ENCODE peak calls at places on chromosomes 13 and 19, in five cellular contexts. One of them, this sample, is unnamed.
A peak's percentile ranks its signal among the peaks of the same experiment; 100 is the strongest.

GRCh38 chr13:76622336-76623045 is 263.7 kb downstream of the KCTD12 start:
- DNase-seq in stimulated activated CD4-positive, alpha-beta T cell treated with anti-CD3 and anti-CD28 coated beads, Interleukin-4, amount 100 ng/mL, for 1 hour: no peak
- DNase-seq in activated T-cell treated with anti-CD3 and anti-CD28 coated beads for 48 hours: no peak
- DNase-seq in IMR-90: no peak
- DNase-seq in RPMI7951: peak; percentile 35
- DNase-seq in this sample: no peak

GRCh38 chr19:48455171-48455907 is at the start of gene KCNJ14:
- DNase-seq in IMR-90: no peak
- DNase-seq in activated T-cell treated with anti-CD3 and anti-CD28 coated beads for 48 hours: no peak
- DNase-seq in stimulated activated CD4-positive, alpha-beta T cell treated with anti-CD3 and anti-CD28 coated beads, Interleukin-4, amount 100 ng/mL, for 1 hour: no peak
- DNase-seq in RPMI7951: no peak
- DNase-seq in this sample: no peak

GRCh38 chr19:3480383-3481091 is at the start of gene SMIM24:
- DNase-seq in activated T-cell treated with anti-CD3 and anti-CD28 coated beads for 48 hours: no peak
- DNase-seq in stimulated activated CD4-positive, alpha-beta T cell treated with anti-CD3 and anti-CD28 coated beads, Interleukin-4, amount 100 ng/mL, for 1 hour: no peak
- DNase-seq in IMR-90: no peak
- DNase-seq in RPMI7951: no peak
- DNase-seq in this sample: no peak

GRCh38 chr19:43738780-43739211 is 16.0 kb downstream of the SMG9 start:
- DNase-seq in activated T-cell treated with anti-CD3 and anti-CD28 coated beads for 48 hours: no peak
- DNase-seq in RPMI7951: peak; percentile 72
- DNase-seq in IMR-90: no peak
- DNase-seq in stimulated activated CD4-positive, alpha-beta T cell treated with anti-CD3 and anti-CD28 coated beads, Interleukin-4, amount 100 ng/mL, for 1 hour: no peak
- DNase-seq in this sample: peak; percentile 68

GRCh38 chr19:56301152-56301551 is 13.5 kb downstream of the ZSCAN5A start:
- DNase-seq in IMR-90: no peak
- DNase-seq in RPMI7951: no peak
- DNase-seq in activated T-cell treated with anti-CD3 and anti-CD28 coated beads for 48 hours: no peak
- DNase-seq in stimulated activated CD4-positive, alpha-beta T cell treated with anti-CD3 and anti-CD28 coated beads, Interleukin-4, amount 100 ng/mL, for 1 hour: no peak
- DNase-seq in this sample: no peak

GRCh38 chr19:10095948-10096614 is 6.4 kb downstream of the ANGPTL6 start:
- DNase-seq in RPMI7951: peak; percentile 87
- DNase-seq in IMR-90: peak; percentile 89
- DNase-seq in activated T-cell treated with anti-CD3 and anti-CD28 coated beads for 48 hours: peak; percentile 93
- DNase-seq in stimulated activated CD4-positive, alpha-beta T cell treated with anti-CD3 and anti-CD28 coated beads, Interleukin-4, amount 100 ng/mL, for 1 hour: peak; percentile 87
- DNase-seq in this sample: peak; percentile 98

GRCh38 chr19:18392417-18392816 is 5.0 kb downstream of the LRRC25 start:
- DNase-seq in activated T-cell treated with anti-CD3 and anti-CD28 coated beads for 48 hours: no peak
- DNase-seq in IMR-90: no peak
- DNase-seq in RPMI7951: no peak
- DNase-seq in stimulated activated CD4-positive, alpha-beta T cell treated with anti-CD3 and anti-CD28 coated beads, Interleukin-4, amount 100 ng/mL, for 1 hour: no peak
- DNase-seq in this sample: no peak

GRCh38 chr19:3406571-3407111 is 40.3 kb downstream of the NFIC start:
- DNase-seq in activated T-cell treated with anti-CD3 and anti-CD28 coated beads for 48 hours: no peak
- DNase-seq in RPMI7951: no peak
- DNase-seq in IMR-90: no peak
- DNase-seq in stimulated activated CD4-positive, alpha-beta T cell treated with anti-CD3 and anti-CD28 coated beads, Interleukin-4, amount 100 ng/mL, for 1 hour: no peak
- DNase-seq in this sample: no peak

GRCh38 chr19:30555075-30555787 is 183.0 kb downstream of the ZNF536 start:
- DNase-seq in stimulated activated CD4-positive, alpha-beta T cell treated with anti-CD3 and anti-CD28 coated beads, Interleukin-4, amount 100 ng/mL, for 1 hour: no peak
- DNase-seq in RPMI7951: no peak
- DNase-seq in IMR-90: no peak
- DNase-seq in activated T-cell treated with anti-CD3 and anti-CD28 coated beads for 48 hours: no peak
- DNase-seq in this sample: no peak

GRCh38 chr13:71625183-71625582 is 241.8 kb downstream of the DACH1 start:
- DNase-seq in activated T-cell treated with anti-CD3 and anti-CD28 coated beads for 48 hours: no peak
- DNase-seq in RPMI7951: no peak
- DNase-seq in IMR-90: peak; percentile 12
- DNase-seq in stimulated activated CD4-positive, alpha-beta T cell treated with anti-CD3 and anti-CD28 coated beads, Interleukin-4, amount 100 ng/mL, for 1 hour: no peak
- DNase-seq in this sample: no peak

GRCh38 chr13:97944396-97945029 is 9.0 kb upstream of the IPO5 start:
- DNase-seq in IMR-90: peak; percentile 62
- DNase-seq in activated T-cell treated with anti-CD3 and anti-CD28 coated beads for 48 hours: no peak
- DNase-seq in stimulated activated CD4-positive, alpha-beta T cell treated with anti-CD3 and anti-CD28 coated beads, Interleukin-4, amount 100 ng/mL, for 1 hour: no peak
- DNase-seq in RPMI7951: peak; percentile 50
- DNase-seq in this sample: peak; percentile 27

GRCh38 chr13:93942016-93942415 is 537.5 kb downstream of the DCT start:
- DNase-seq in IMR-90: peak; percentile 59
- DNase-seq in stimulated activated CD4-positive, alpha-beta T cell treated with anti-CD3 and anti-CD28 coated beads, Interleukin-4, amount 100 ng/mL, for 1 hour: no peak
- DNase-seq in activated T-cell treated with anti-CD3 and anti-CD28 coated beads for 48 hours: no peak
- DNase-seq in RPMI7951: no peak
- DNase-seq in this sample: no peak

GRCh38 chr19:36997843-36998235 is 80.4 kb upstream of the ZNF420 start:
- DNase-seq in stimulated activated CD4-positive, alpha-beta T cell treated with anti-CD3 and anti-CD28 coated beads, Interleukin-4, amount 100 ng/mL, for 1 hour: no peak
- DNase-seq in activated T-cell treated with anti-CD3 and anti-CD28 coated beads for 48 hours: no peak
- DNase-seq in RPMI7951: no peak
- DNase-seq in IMR-90: no peak
- DNase-seq in this sample: no peak

GRCh38 chr13:73835138-73835721 is 299.0 kb downstream of the KLF12 start:
- DNase-seq in IMR-90: peak; percentile 56
- DNase-seq in stimulated activated CD4-positive, alpha-beta T cell treated with anti-CD3 and anti-CD28 coated beads, Interleukin-4, amount 100 ng/mL, for 1 hour: no peak
- DNase-seq in RPMI7951: peak; percentile 42
- DNase-seq in activated T-cell treated with anti-CD3 and anti-CD28 coated beads for 48 hours: no peak
- DNase-seq in this sample: peak; percentile 69

GRCh38 chr13:52850396-52851152 is 2.1 kb upstream of the PCDH8 start:
- DNase-seq in RPMI7951: peak; percentile 32
- DNase-seq in IMR-90: peak; percentile 7
- DNase-seq in stimulated activated CD4-positive, alpha-beta T cell treated with anti-CD3 and anti-CD28 coated beads, Interleukin-4, amount 100 ng/mL, for 1 hour: peak; percentile 42
- DNase-seq in activated T-cell treated with anti-CD3 and anti-CD28 coated beads for 48 hours: peak; percentile 41
- DNase-seq in this sample: peak; percentile 60

GRCh38 chr19:35859414-35859813 is 2.7 kb downstream of the KIRREL2 start:
- DNase-seq in IMR-90: no peak
- DNase-seq in activated T-cell treated with anti-CD3 and anti-CD28 coated beads for 48 hours: no peak
- DNase-seq in stimulated activated CD4-positive, alpha-beta T cell treated with anti-CD3 and anti-CD28 coated beads, Interleukin-4, amount 100 ng/mL, for 1 hour: no peak
- DNase-seq in RPMI7951: no peak
- DNase-seq in this sample: no peak

GRCh38 chr13:35470671-35471465 is 5.6 kb downstream of the MAB21L1 start:
- DNase-seq in IMR-90: peak; percentile 2
- DNase-seq in activated T-cell treated with anti-CD3 and anti-CD28 coated beads for 48 hours: no peak
- DNase-seq in RPMI7951: no peak
- DNase-seq in stimulated activated CD4-positive, alpha-beta T cell treated with anti-CD3 and anti-CD28 coated beads, Interleukin-4, amount 100 ng/mL, for 1 hour: no peak
- DNase-seq in this sample: no peak

GRCh38 chr19:8161135-8161646 is 11.8 kb upstream of the FBN3 start:
- DNase-seq in RPMI7951: peak; percentile 17
- DNase-seq in activated T-cell treated with anti-CD3 and anti-CD28 coated beads for 48 hours: peak; percentile 38
- DNase-seq in IMR-90: no peak
- DNase-seq in stimulated activated CD4-positive, alpha-beta T cell treated with anti-CD3 and anti-CD28 coated beads, Interleukin-4, amount 100 ng/mL, for 1 hour: no peak
- DNase-seq in this sample: no peak

GRCh38 chr19:46866407-46867132 is 5.8 kb downstream of the ARHGAP35 start:
- DNase-seq in IMR-90: no peak
- DNase-seq in activated T-cell treated with anti-CD3 and anti-CD28 coated beads for 48 hours: no peak
- DNase-seq in RPMI7951: no peak
- DNase-seq in stimulated activated CD4-positive, alpha-beta T cell treated with anti-CD3 and anti-CD28 coated beads, Interleukin-4, amount 100 ng/mL, for 1 hour: no peak
- DNase-seq in this sample: no peak